ENCODE peak calls at places on chromosomes 5 and 9, in nine cellular contexts. H is iris pigment epithelial cell, R is AG09319, E is NCI-H1092, W is dermis microvascular lymphatic vessel endothelial cell, M is anterior cingulate cortex, O is HTR-8/SVneo, J is BJ, Z is kidney tubule cell. L is an unnamed sample.

GRCh38 chr5:24163091-24163490 is 481.7 kb downstream of the CDH10 start:
- DNase-seq in H (no peak), R (no peak), E (no peak), W (no peak), M (no peak), O (peak; percentile 45), J (no peak), Z (peak; percentile 95), L (no peak)

GRCh38 chr9:95057121-95057520 is 260.4 kb downstream of the FANCC start:
- DNase-seq in H (peak; percentile 40), R (no peak), E (no peak), W (no peak), M (no peak), O (no peak), J (no peak), Z (no peak), L (peak; percentile 66)

GRCh38 chr5:139100825-139101224 is 97.3 kb downstream of the SIL1 start:
- DNase-seq in H (peak; percentile 85), R (no peak), E (no peak), W (no peak), M (no peak), O (peak; percentile 51), J (no peak), Z (peak; percentile 26), L (no peak)

GRCh38 chr5:137195483-137195882 is 303.6 kb downstream of the SPOCK1 start:
- DNase-seq in H (no peak), R (no peak), E (no peak), W (no peak), M (no peak), O (no peak), J (no peak), Z (peak; percentile 94), L (no peak)

GRCh38 chr9:4048441-4048840 is 251.4 kb downstream of the GLIS3 start:
- DNase-seq in H (peak; percentile 41), R (peak; percentile 12), E (no peak), W (peak; percentile 37), M (no peak), O (peak; percentile 33), J (peak; percentile 1), Z (peak; percentile 40), L (peak; percentile 10)

GRCh38 chr9:138024831-138025291 is 147.3 kb downstream of the CACNA1B start:
- DNase-seq in H (no peak), R (no peak), E (no peak), W (no peak), M (no peak), O (no peak), J (no peak), Z (no peak), L (no peak)

GRCh38 chr5:43313854-43314457 is 744 bp upstream of the HMGCS1 start:
- DNase-seq in H (no peak), R (no peak), E (peak; percentile 61), W (no peak), M (no peak), O (no peak), J (no peak), Z (no peak), L (peak; percentile 63)

GRCh38 chr5:135349441-135349840 is 49.6 kb downstream of the MACROH2A1 start:
- DNase-seq in H (no peak), R (no peak), E (no peak), W (no peak), M (no peak), O (no peak), J (no peak), Z (no peak), L (no peak)

GRCh38 chr5:181207214-181207959 is 2.4 kb upstream of the TRIM7 start:
- DNase-seq in H (peak; percentile 89), R (peak; percentile 80), E (no peak), W (peak; percentile 91), M (no peak), O (no peak), J (peak; percentile 74), Z (peak; percentile 94), L (peak; percentile 93)